ENCODE peak calls at places on chromosomes 13 and 19, in four cellular contexts. Q is GM12878, Z is K562, X is A549. Y is an unnamed sample. For H3K4me1, the result is how much of the 10 kb centered on the place peaks cover.

GRCh38 chr13:27919934-27920676 is at the start of gene PDX1:
- ATAC-seq in Q (no peak), Z (peak), X (peak), Y (peak)

GRCh38 chr19:10182847-10183246 is 11.9 kb downstream of the DNMT1 start:
- ATAC-seq in Q (no peak), Z (no peak), X (no peak), Y (no peak)

GRCh38 chr13:56356690-56357089 is 784.0 kb upstream of the PRR20A start:
- ATAC-seq in Q (no peak), Z (no peak), X (no peak), Y (no peak)

GRCh38 chr19:29277107-29277506 is 64.2 kb upstream of the UQCRFS1 start:
- ATAC-seq in Q (peak), Z (peak), X (peak), Y (no peak)

GRCh38 chr13:112032186-112032835 is 34.6 kb upstream of the SOX1 start:
- ATAC-seq in Q (no peak), Z (no peak), X (no peak), Y (no peak)

GRCh38 chr13:44406617-44407016 is 33.0 kb downstream of the SERP2 start:
- ATAC-seq in Q (no peak), Z (no peak), X (no peak), Y (no peak)

GRCh38 chr19:7292950-7293794 is 1.0 kb downstream of the INSR start:
- ATAC-seq in Q (peak), Z (no peak), X (no peak), Y (peak)

GRCh38 chr19:27794444-27795042 is 1418.4 kb downstream of the UQCRFS1 start:
- ATAC-seq in Q (peak), Z (peak), X (peak), Y (no peak)

GRCh38 chr13:44337581-44337980 is 36.0 kb upstream of the SERP2 start:
- ATAC-seq in Q (no peak), Z (no peak), X (no peak), Y (no peak)

GRCh38 chr13:61144834-61145593 is 270.6 kb downstream of the PCDH20 start:
- ATAC-seq in Q (no peak), Z (no peak), X (no peak), Y (no peak)

GRCh38 chr13:40024578-40024952 is 369.1 kb downstream of the COG6 start:
- ATAC-seq in Q (no peak), Z (no peak), X (no peak), Y (no peak)

GRCh38 chr19:10338940-10339339 is 484 bp downstream of the ICAM3 start:
- ATAC-seq in Q (peak), Z (no peak), X (no peak), Y (no peak)

GRCh38 chr19:4537953-4538600 is 1.8 kb downstream of the LRG1 start:
- ATAC-seq in Q (no peak), Z (peak), X (no peak), Y (no peak)

GRCh38 chr19:30085394-30085793 is 143.4 kb downstream of the URI1 start:
- ATAC-seq in Q (no peak), Z (peak), X (peak), Y (no peak)

GRCh38 chr13:93788456-93788855 is 561.8 kb downstream of the GPC6 start:
- ATAC-seq in Q (no peak), Z (no peak), X (no peak), Y (no peak)

GRCh38 chr19:2782357-2782935 is 627 bp downstream of the SGTA start:
- ATAC-seq in Q (no peak), Z (no peak), X (no peak), Y (no peak)

GRCh38 chr13:75368167-75368566 is 113.8 kb downstream of the TBC1D4 start:
- ATAC-seq in Q (no peak), Z (no peak), X (no peak), Y (peak)

GRCh38 chr13:98979012-98979411 is 1.1 kb upstream of the DOCK9 start:
- ATAC-seq in Q (no peak), Z (no peak), X (no peak), Y (no peak)
- H3K4me1 ChIP-seq in Q (under half), Z (under half), X (under half), Y (half or more)

GRCh38 chr19:41548047-41548446 is 27.9 kb upstream of the CEACAM21 start:
- ATAC-seq in Q (no peak), Z (no peak), X (no peak), Y (no peak)
- TF ChIP-seq POLR2A in Q (no peak), Z (no peak), X (no peak), Y (no peak)

GRCh38 chr19:52689804-52690394 is 44.9 kb downstream of the ZNF611 start:
- ATAC-seq in Q (peak), Z (peak), X (no peak), Y (peak)

GRCh38 chr19:52691737-52692136 is 43.1 kb downstream of the ZNF611 start:
- ATAC-seq in Q (peak), Z (no peak), X (no peak), Y (no peak)

GRCh38 chr19:52691215-52691610 is 43.6 kb downstream of the ZNF611 start:
- ATAC-seq in Q (no peak), Z (peak), X (no peak), Y (no peak)

GRCh38 chr19:52692431-52693008 is 42.3 kb downstream of the ZNF611 start:
- ATAC-seq in Q (peak), Z (peak), X (no peak), Y (no peak)

DNA sequence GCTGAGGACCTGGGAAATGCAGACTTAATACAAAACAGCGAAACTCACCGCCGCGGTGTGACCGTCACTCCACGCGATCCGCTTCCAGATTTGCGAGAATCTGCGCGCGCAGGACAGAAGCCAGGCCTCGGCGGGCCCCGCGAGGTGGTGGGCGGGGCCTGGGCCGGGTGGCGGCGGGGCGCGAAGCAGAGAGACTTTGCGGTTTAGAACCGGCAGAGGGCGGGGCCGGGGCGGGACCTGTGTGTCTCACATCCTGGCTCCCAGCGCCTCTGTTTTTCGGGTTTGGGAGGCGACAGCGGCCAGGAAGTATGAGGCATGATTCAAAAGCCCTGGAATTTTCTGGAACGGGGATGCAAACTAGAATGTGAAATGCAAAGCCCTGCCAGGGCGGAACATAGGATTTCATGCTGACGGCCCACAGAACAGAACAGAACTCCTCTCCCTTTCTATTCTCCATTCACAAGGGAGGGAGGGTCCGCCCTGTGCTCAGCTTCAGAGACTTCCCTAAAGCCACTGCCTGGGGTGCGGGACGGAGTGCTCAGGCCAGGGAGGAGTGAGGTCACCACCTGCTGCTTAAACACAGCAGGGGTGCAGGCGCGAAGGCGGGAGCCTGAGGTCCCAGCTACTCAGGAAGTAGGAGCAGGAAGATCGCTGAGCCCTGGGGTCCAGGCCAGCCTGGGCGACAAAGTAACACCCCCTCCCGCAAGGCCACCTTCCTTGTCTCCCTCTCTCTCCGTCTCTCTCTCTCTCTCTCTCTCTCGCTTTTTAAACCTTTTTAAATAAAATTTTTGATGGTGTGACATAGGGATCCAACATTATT is 44.2 kb downstream of the ZNF611 start:
- ATAC-seq in Q (peak), Z (peak), X (peak), Y (peak)
- TF ChIP-seq EP300 in Q (no peak), Z (no peak), X (no peak), Y (no peak)

DNA sequence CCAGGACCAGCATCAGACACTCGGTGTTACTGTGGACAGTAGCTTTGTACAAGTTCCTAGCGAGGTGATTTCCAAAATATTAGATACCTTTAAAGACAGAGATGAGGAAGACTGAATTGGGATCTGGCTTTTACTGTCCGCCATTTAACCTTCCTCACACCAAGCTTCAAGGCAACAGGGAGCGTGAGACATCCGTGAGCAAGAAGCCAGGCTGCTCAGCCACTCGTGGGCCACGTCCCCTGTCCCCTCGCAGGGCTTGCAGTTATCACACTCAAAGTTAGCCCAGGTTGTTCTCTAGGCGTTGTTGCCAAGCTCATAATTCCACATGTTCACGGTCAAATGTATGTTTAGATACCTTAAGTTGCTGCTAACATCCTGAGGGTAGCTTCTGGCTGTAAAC is 102.9 kb downstream of the COL4A2 start:
- ATAC-seq in Q (no peak), Z (no peak), X (no peak), Y (no peak)
- H3K4me1 ChIP-seq in Q (under half), Z (under half), X (under half), Y (half or more)

GRCh38 chr13:69657676-69658075 is 449.9 kb upstream of the ATXN8OS start:
- ATAC-seq in Q (no peak), Z (no peak), X (no peak), Y (no peak)
- TF ChIP-seq POLR2A in Q (no peak), Z (no peak), X (no peak), Y (no peak)

GRCh38 chr19:1440418-1440801 is 2.2 kb downstream of the RPS15 start:
- ATAC-seq in Q (no peak), Z (no peak), X (no peak), Y (no peak)

GRCh38 chr19:1437609-1438008 is 587 bp upstream of the RPS15 start:
- ATAC-seq in Q (no peak), Z (no peak), X (no peak), Y (no peak)

GRCh38 chr19:1441022-1441426 is 2.8 kb downstream of the RPS15 start:
- ATAC-seq in Q (no peak), Z (no peak), X (no peak), Y (no peak)

GRCh38 chr19:1438933-1439358 is 750 bp downstream of the RPS15 start:
- ATAC-seq in Q (peak), Z (peak), X (peak), Y (no peak)

DNA sequence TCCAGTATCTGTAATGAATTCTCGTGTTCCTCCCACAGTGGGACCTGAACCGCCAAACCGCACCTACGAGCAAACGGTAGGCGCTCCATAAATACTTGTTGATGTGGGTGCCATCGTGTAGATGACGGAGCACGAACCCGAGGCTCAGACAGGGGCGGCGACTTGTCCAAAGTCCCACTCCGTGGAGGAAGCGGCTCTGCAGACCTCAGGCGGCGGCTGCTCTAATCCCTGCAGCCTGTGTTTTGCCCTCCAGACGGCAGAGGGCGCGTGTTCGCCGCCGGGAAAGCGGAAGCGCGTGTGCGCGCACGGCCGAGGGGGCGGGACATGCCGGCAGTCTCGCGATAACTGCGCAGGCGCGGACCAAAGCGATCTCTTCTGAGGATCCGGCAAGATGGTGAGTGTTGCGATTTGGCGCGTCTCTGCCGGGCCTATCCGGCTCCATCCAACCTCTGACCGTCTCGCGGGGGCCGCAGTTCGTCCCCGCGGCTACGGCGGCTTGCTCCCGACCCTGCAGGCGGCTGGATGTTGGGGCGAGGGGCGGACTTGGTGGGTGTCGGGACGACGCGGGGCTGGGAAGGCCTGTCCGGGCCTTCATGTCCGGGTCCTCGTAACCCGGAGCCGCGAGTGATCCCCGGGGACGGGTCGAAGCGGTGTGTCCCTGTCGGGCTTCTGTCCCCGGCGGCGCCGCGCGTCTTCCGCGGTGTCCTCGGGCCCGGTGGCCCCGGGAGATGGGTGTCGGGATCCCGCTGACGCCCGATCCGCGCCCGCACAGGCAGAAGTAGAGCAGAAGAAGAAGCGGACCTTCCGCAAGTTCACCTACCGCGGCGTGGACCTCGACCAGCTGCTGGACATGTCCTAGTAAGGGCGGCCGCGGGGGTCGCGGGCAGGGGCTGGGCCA is at the start of gene RPS15:
- ATAC-seq in Q (peak), Z (peak), X (peak), Y (peak)
- TF ChIP-seq EP300 in Q (peak), Z (no peak), X (no peak), Y (no peak)

DNA sequence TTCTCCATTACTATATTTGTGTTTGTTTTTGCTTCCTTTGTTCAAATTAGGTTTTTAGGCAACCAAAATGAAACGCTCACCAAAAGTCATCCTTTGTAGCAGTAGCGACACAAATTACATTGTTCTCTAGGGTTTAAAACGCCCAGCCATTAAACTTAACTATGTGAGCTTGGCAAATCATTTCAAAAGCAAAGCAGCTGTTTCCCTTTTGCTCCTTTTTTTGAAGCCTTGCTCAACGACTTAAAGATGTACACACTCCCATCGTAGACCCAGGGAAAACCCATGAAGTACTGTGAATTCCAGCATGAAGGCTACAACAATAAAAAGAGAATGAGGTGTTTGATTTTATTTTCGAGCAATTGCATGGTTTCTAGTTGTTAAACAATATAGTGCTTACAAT is 106.7 kb downstream of the RAP2A start:
- ATAC-seq in Q (no peak), Z (no peak), X (no peak), Y (no peak)
- H3K4me1 ChIP-seq in Q (under half), Z (under half), X (under half), Y (under half)

DNA sequence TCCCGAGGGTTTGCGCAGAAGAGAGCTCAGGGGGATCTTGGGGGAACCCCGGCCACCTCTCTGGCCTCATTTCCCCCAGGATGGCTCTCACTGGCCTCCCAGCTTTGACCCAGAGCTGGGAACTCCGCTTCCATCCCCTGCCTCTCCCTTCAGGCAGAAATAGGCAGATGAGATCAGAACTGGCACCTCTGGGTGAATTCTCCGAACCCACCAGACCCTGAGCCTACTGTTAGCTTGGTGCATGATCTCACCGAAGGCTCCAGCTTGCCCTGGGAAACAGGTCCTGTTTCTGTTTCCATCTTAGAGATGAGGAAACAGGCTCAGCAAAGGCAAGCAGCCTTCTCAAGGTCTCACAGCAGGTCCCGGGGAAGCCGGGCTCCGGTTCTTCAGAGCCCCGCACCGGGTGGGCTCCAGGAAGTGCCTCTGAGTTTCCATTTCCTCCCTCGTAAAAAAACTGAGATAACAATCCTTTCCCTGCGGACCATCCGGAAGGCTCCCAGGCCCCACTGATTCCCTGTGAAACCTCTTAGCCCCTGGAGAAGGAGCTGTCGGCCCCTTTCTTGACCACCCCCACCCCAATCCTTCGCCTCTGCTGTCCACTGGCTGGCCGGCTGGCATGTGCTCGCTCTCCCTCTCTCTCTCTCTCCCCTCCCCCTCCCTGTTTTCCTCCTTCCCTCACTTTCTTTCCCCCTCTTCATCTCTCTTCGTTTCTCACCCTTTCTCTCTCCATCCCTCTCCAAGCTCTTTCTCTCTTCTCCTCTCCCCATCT is 2.1 kb downstream of the NECTIN2 start:
- ATAC-seq in Q (no peak), Z (no peak), X (no peak), Y (no peak)
- TF ChIP-seq POLR2A in Q (no peak), Z (no peak), X (no peak), Y (no peak)

DNA sequence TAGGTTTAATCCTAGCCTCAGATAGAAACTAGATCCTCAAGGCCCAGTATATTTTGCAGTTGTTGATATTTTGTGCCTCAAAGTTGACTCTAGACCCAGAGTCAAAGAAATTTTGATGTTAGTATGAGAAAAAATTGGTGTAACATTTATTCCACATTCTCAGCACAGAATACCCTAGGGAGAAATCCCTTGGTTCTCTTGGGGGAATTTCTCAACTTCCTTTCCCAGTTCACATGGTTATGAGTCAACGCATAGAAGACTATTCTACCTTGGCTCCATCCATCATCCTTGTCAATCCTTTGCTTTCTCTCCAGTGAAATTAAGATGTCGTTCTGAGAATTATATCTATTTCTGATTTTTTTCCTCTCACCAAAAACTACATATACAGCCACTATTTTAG is 145.3 kb downstream of the POSTN start:
- ATAC-seq in Q (no peak), Z (no peak), X (no peak), Y (no peak)
- TF ChIP-seq EP300 in Q (no peak), Z (no peak), X (no peak), Y (no peak)